ENCODE peak calls at places on chromosome 12, in four cellular contexts. N is breast epithelium, I is HT-29, M is Caki2. D is an unnamed sample.

GRCh38 chr12:58029260-58029659 is 87.9 kb downstream of the ATP23 start:
- DNase-seq in I (no peak), N (no peak), M (no peak), D (no peak)

GRCh38 chr12:123398918-123399617 is 15.1 kb downstream of the KMT5A start:
- DNase-seq in I (no peak), N (no peak), M (no peak), D (peak)

GRCh38 chr12:267581-268482 is 5.2 kb upstream of the SLC6A13 start:
- DNase-seq in N (no peak), I (no peak), M (no peak), D (no peak)

GRCh38 chr12:123041811-123042655 is 61.6 kb downstream of the ARL6IP4 start:
- DNase-seq in M (no peak), I (no peak), N (no peak), D (no peak)

GRCh38 chr12:45834809-45835208 is 105.3 kb downstream of the ARID2 start:
- DNase-seq in I (no peak), N (no peak), M (no peak), D (no peak)

GRCh38 chr12:91109148-91109564 is 2.1 kb downstream of the LUM start:
- DNase-seq in M (no peak), N (peak), I (peak), D (peak)

GRCh38 chr12:1176191-1176590 is 185.2 kb downstream of the ERC1 start:
- DNase-seq in M (no peak), I (no peak), N (no peak), D (no peak)

GRCh38 chr12:45989277-45989856 is 1.0 kb downstream of the SCAF11 start:
- DNase-seq in N (no peak), I (peak), M (no peak), D (no peak)

GRCh38 chr12:26524862-26525465 is 308.0 kb downstream of the ITPR2 start:
- DNase-seq in M (peak), I (peak), N (no peak), D (no peak)

D was measured in lower leg skin.